ENCODE peak calls at places on chromosomes 13 and 19, in seven cellular contexts. M, H, N, U, Q, S and Y are unnamed samples.
A peak's percentile ranks its signal among the peaks of the same experiment; 100 is the strongest.

GRCh38 chr19:19120308-19121156 is 17.7 kb downstream of the TMEM161A start:
- DNase-seq in U (peak; percentile 100), H (peak; percentile 59), N (peak; percentile 71), M (peak; percentile 55), Q (peak; percentile 78), S (no peak), Y (no peak)

GRCh38 chr13:99086869-99087129 is 108.9 kb upstream of the DOCK9 start:
- DNase-seq in U (no peak), N (no peak), M (peak; percentile 18), Q (no peak), H (no peak), S (no peak), Y (no peak)

GRCh38 chr19:53012006-53012405 is 1.7 kb upstream of the ERVV-1 start:
- DNase-seq in Q (no peak), N (no peak), H (no peak), U (no peak), S (no peak), M (no peak), Y (no peak)

GRCh38 chr19:32677657-32678056 is 2.0 kb downstream of the RGS9BP start:
- DNase-seq in S (no peak), H (no peak), M (no peak), N (peak; percentile 26), U (peak; percentile 30), Q (no peak), Y (no peak)

GRCh38 chr19:17035842-17036424 is 9.3 kb upstream of the CPAMD8 start:
- DNase-seq in N (peak; percentile 87), H (no peak), Q (no peak), S (no peak), M (no peak), U (no peak), Y (no peak)

GRCh38 chr19:5030822-5031221 is 61.9 kb downstream of the KDM4B start:
- DNase-seq in U (no peak), H (no peak), M (no peak), Q (no peak), S (no peak), N (no peak), Y (no peak)

GRCh38 chr13:91079190-91079589 is 268.3 kb upstream of the MIR17HG start:
- DNase-seq in Q (no peak), S (no peak), U (no peak), N (no peak), H (no peak), M (no peak), Y (no peak)

GRCh38 chr13:59435024-59435423 is 728.7 kb downstream of the DIAPH3 start:
- DNase-seq in Q (no peak), H (no peak), N (no peak), M (no peak), U (no peak), S (no peak), Y (no peak)

GRCh38 chr13:99404005-99404755 is 97.0 kb upstream of the GPR183 start:
- DNase-seq in S (no peak), H (no peak), Q (no peak), M (no peak), N (no peak), U (no peak), Y (no peak)

GRCh38 chr13:46963874-46964273 is 67.0 kb upstream of the HTR2A start:
- DNase-seq in N (peak; percentile 4), S (no peak), Q (no peak), U (no peak), M (no peak), H (no peak), Y (no peak)

GRCh38 chr13:24135674-24136300 is 24.7 kb upstream of the SPATA13 start:
- DNase-seq in N (no peak), U (no peak), S (no peak), H (no peak), Q (peak; percentile 32), M (peak; percentile 78), Y (peak; percentile 40)

GRCh38 chr13:107192289-107192688 is 624.4 kb upstream of the ARGLU1 start:
- DNase-seq in M (peak; percentile 48), N (no peak), H (no peak), Q (no peak), S (no peak), U (no peak), Y (no peak)

GRCh38 chr19:51272183-51272817 is 21.4 kb downstream of the SIGLECL1 start:
- DNase-seq in S (no peak), N (peak; percentile 56), U (no peak), M (no peak), Q (no peak), H (no peak), Y (no peak)

GRCh38 chr19:9968820-9969687 is 32.7 kb upstream of the OLFM2 start:
- DNase-seq in N (no peak), H (no peak), Q (no peak), M (no peak), U (no peak), S (no peak), Y (no peak)

GRCh38 chr19:46025825-46026224 is 3.0 kb upstream of the PGLYRP1 start:
- DNase-seq in Q (no peak), M (no peak), S (no peak), H (no peak), U (no peak), N (peak; percentile 50), Y (no peak)

GRCh38 chr13:28056970-28057712 is 43.2 kb downstream of the FLT3 start:
- DNase-seq in N (no peak), M (no peak), Q (no peak), U (no peak), S (peak; percentile 38), H (no peak), Y (no peak)

DNA sequence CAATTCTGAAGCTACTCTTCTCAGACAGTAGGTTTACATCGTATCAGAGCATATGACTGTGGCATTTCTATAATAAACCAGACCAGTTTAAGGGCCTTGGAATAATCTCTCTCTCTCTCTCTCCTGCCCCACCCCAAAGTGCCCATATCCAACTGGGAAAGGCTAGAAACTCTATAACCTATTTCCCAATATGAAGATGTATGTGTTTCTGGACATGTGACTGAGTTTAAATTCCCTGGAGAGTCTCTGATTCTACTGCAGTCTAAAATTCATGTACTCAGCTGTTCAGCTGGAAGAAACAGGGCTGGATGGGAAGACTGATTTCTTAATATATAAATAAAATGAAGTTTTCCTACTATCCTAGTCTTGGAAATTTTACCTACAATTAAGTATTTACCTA is 91.9 kb upstream of the MBNL2 start:
- DNase-seq in U (no peak), S (no peak), H (no peak), N (no peak), M (no peak), Q (no peak), Y (no peak)
- TF ChIP-seq CTCF in U (no peak), S (no peak), H (no peak), N (no peak), M (no peak), Q (no peak), Y (no peak)

GRCh38 chr13:110944121-110944967 is 29.5 kb upstream of the ANKRD10 start:
- DNase-seq in H (peak; percentile 20), N (peak; percentile 65), U (peak; percentile 33), Q (peak; percentile 52), S (peak; percentile 76), M (peak; percentile 37), Y (peak; percentile 59)
- TF ChIP-seq CTCF in H (peak; percentile 76), N (peak; percentile 67), U (no peak), Q (peak; percentile 84), S (peak; percentile 68), M (peak; percentile 60), Y (peak; percentile 77)

GRCh38 chr13:77506874-77507273 is 28.6 kb upstream of the SCEL start:
- DNase-seq in M (peak; percentile 2), N (peak; percentile 37), U (no peak), H (no peak), Q (no peak), S (no peak), Y (no peak)
- TF ChIP-seq CTCF in M (peak; percentile 19), N (no peak), U (no peak), H (peak; percentile 25), Q (peak; percentile 8), S (no peak), Y (peak; percentile 47)

GRCh38 chr13:22102237-22102636 is 431.4 kb downstream of the FGF9 start:
- DNase-seq in Q (no peak), N (no peak), H (no peak), S (no peak), M (no peak), U (no peak), Y (no peak)
- TF ChIP-seq CTCF in Q (no peak), N (no peak), H (no peak), S (no peak), M (no peak), U (no peak), Y (no peak)

GRCh38 chr13:30857018-30857417 is 49.1 kb upstream of the MEDAG start:
- DNase-seq in S (no peak), M (no peak), N (no peak), U (no peak), H (no peak), Q (no peak), Y (no peak)
- TF ChIP-seq CTCF in S (no peak), M (no peak), N (peak; percentile 3), U (no peak), H (no peak), Q (peak; percentile 35), Y (peak; percentile 47)

GRCh38 chr19:43956827-43957226 is 5.8 kb downstream of the ZNF221 start:
- DNase-seq in U (no peak), H (no peak), M (no peak), S (no peak), N (peak; percentile 6), Q (no peak), Y (no peak)
- TF ChIP-seq CTCF in U (no peak), H (no peak), M (no peak), S (no peak), N (no peak), Q (no peak), Y (no peak)